ENCODE peak calls at places on chromosomes 13 and 19, in nine cellular contexts. One of them, this sample, is unnamed.

GRCh38 chr13:20006206-20006605 is 47.7 kb downstream of the ZMYM2 start:
- DNase-seq in pancreas: no peak
- DNase-seq in CD4-positive, CD25-positive, alpha-beta regulatory T cell: no peak
- DNase-seq in HAP-1: no peak
- DNase-seq in fibroblast of lung: peak; percentile 89
- DNase-seq in mucosa of descending colon: no peak
- DNase-seq in RWPE2: no peak
- DNase-seq in uterus: no peak
- DNase-seq in endothelial cell of umbilical vein: peak; percentile 28
- DNase-seq in this sample: no peak

GRCh38 chr13:97429681-97430081 is 4.3 kb upstream of the RAP2A start:
- DNase-seq in pancreas: no peak
- DNase-seq in CD4-positive, CD25-positive, alpha-beta regulatory T cell: no peak
- DNase-seq in HAP-1: no peak
- DNase-seq in fibroblast of lung: peak; percentile 83
- DNase-seq in mucosa of descending colon: no peak
- DNase-seq in RWPE2: no peak
- DNase-seq in uterus: no peak
- DNase-seq in endothelial cell of umbilical vein: no peak
- DNase-seq in this sample: no peak

GRCh38 chr13:25276748-25277147 is 10.5 kb downstream of the MTMR6 start:
- DNase-seq in pancreas: no peak
- DNase-seq in CD4-positive, CD25-positive, alpha-beta regulatory T cell: no peak
- DNase-seq in HAP-1: no peak
- DNase-seq in fibroblast of lung: peak; percentile 2
- DNase-seq in mucosa of descending colon: no peak
- DNase-seq in RWPE2: no peak
- DNase-seq in uterus: no peak
- DNase-seq in endothelial cell of umbilical vein: no peak
- DNase-seq in this sample: no peak

GRCh38 chr19:3604987-3605343 is 1.7 kb downstream of the TBXA2R start:
- DNase-seq in pancreas: peak; percentile 10
- DNase-seq in CD4-positive, CD25-positive, alpha-beta regulatory T cell: no peak
- DNase-seq in HAP-1: no peak
- DNase-seq in fibroblast of lung: no peak
- DNase-seq in mucosa of descending colon: no peak
- DNase-seq in RWPE2: no peak
- DNase-seq in uterus: no peak
- DNase-seq in endothelial cell of umbilical vein: no peak
- DNase-seq in this sample: no peak

GRCh38 chr13:41250993-41251392 is 12.4 kb downstream of the MTRF1 start:
- DNase-seq in pancreas: no peak
- DNase-seq in CD4-positive, CD25-positive, alpha-beta regulatory T cell: no peak
- DNase-seq in HAP-1: no peak
- DNase-seq in fibroblast of lung: no peak
- DNase-seq in mucosa of descending colon: no peak
- DNase-seq in RWPE2: no peak
- DNase-seq in uterus: no peak
- DNase-seq in endothelial cell of umbilical vein: no peak
- DNase-seq in this sample: no peak

GRCh38 chr13:112951674-112952371 is 17.2 kb upstream of the MCF2L start:
- DNase-seq in pancreas: no peak
- DNase-seq in CD4-positive, CD25-positive, alpha-beta regulatory T cell: no peak
- DNase-seq in HAP-1: no peak
- DNase-seq in fibroblast of lung: no peak
- DNase-seq in mucosa of descending colon: no peak
- DNase-seq in RWPE2: no peak
- DNase-seq in uterus: no peak
- DNase-seq in endothelial cell of umbilical vein: no peak
- DNase-seq in this sample: no peak

GRCh38 chr19:49490287-49491029 is 3.0 kb downstream of the RPL13A start:
- DNase-seq in pancreas: no peak
- DNase-seq in CD4-positive, CD25-positive, alpha-beta regulatory T cell: no peak
- DNase-seq in HAP-1: no peak
- DNase-seq in fibroblast of lung: no peak
- DNase-seq in mucosa of descending colon: no peak
- DNase-seq in RWPE2: no peak
- DNase-seq in uterus: no peak
- DNase-seq in endothelial cell of umbilical vein: no peak
- DNase-seq in this sample: no peak

GRCh38 chr19:14492756-14493337 is 3.1 kb downstream of the GIPC1 start:
- DNase-seq in pancreas: no peak
- DNase-seq in CD4-positive, CD25-positive, alpha-beta regulatory T cell: no peak
- DNase-seq in HAP-1: no peak
- DNase-seq in fibroblast of lung: no peak
- DNase-seq in mucosa of descending colon: no peak
- DNase-seq in RWPE2: no peak
- DNase-seq in uterus: no peak
- DNase-seq in endothelial cell of umbilical vein: no peak
- DNase-seq in this sample: no peak

GRCh38 chr19:18418725-18419194 is 438 bp upstream of the SSBP4 start:
- DNase-seq in pancreas: no peak
- DNase-seq in CD4-positive, CD25-positive, alpha-beta regulatory T cell: no peak
- DNase-seq in HAP-1: peak; percentile 25
- DNase-seq in fibroblast of lung: no peak
- DNase-seq in mucosa of descending colon: peak; percentile 77
- DNase-seq in RWPE2: peak; percentile 71
- DNase-seq in uterus: peak; percentile 66
- DNase-seq in endothelial cell of umbilical vein: no peak
- DNase-seq in this sample: no peak

GRCh38 chr19:18421371-18421959 is 2.3 kb downstream of the SSBP4 start:
- DNase-seq in pancreas: no peak
- DNase-seq in CD4-positive, CD25-positive, alpha-beta regulatory T cell: no peak
- DNase-seq in HAP-1: no peak
- DNase-seq in fibroblast of lung: no peak
- DNase-seq in mucosa of descending colon: peak; percentile 56
- DNase-seq in RWPE2: no peak
- DNase-seq in uterus: peak; percentile 26
- DNase-seq in endothelial cell of umbilical vein: no peak
- DNase-seq in this sample: no peak

GRCh38 chr19:18419195-18419698 is at the start of gene SSBP4:
- DNase-seq in pancreas: peak; percentile 66
- DNase-seq in CD4-positive, CD25-positive, alpha-beta regulatory T cell: peak; percentile 75
- DNase-seq in HAP-1: peak; percentile 63
- DNase-seq in fibroblast of lung: peak; percentile 78
- DNase-seq in mucosa of descending colon: peak; percentile 82
- DNase-seq in RWPE2: peak; percentile 57
- DNase-seq in uterus: peak; percentile 62
- DNase-seq in endothelial cell of umbilical vein: peak; percentile 76
- DNase-seq in this sample: peak; percentile 54

GRCh38 chr19:18420931-18421330 is 1.7 kb downstream of the SSBP4 start:
- DNase-seq in pancreas: no peak
- DNase-seq in CD4-positive, CD25-positive, alpha-beta regulatory T cell: no peak
- DNase-seq in HAP-1: no peak
- DNase-seq in fibroblast of lung: no peak
- DNase-seq in mucosa of descending colon: peak; percentile 56
- DNase-seq in RWPE2: no peak
- DNase-seq in uterus: peak; percentile 34
- DNase-seq in endothelial cell of umbilical vein: no peak
- DNase-seq in this sample: no peak

DNA sequence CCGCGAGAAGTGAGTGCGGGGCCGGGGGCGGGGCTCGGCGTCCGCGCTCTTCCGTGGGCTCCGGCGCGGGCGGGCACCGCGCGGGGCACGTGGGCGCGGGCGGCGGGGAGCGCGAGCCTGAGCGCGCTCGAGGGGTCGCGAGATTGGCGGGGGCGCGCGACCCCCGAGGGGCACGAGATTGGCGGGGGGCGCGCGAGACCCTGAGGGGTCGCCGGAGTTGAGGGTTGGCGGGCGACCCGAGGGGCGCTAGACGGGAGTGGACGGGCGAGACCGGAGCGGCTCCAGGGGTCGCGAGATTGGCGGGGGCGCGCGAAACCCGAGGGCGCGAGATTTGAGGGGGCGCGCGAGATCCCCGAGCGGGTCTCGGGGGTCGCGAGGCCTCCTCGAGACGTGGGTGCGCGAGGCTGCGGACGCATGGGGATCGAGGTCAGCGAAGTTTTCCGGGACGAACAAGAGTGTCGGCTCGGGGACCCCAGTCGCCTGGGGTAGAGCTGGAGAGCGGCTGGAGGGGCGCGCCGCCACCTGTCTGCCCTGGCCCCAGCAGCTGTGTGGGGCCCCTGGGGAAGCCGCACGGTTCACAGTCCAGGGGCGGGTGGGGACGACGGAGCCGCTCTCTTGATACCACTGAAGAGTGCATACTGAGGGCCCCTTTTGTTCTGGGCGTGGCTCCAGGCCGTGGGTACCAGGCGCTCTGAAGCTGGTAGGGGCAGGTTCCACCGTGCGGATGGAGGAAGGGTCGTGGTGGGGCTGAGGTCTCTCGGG is 682 bp downstream of the SSBP4 start:
- DNase-seq in pancreas: no peak
- DNase-seq in CD4-positive, CD25-positive, alpha-beta regulatory T cell: no peak
- DNase-seq in HAP-1: peak; percentile 11
- DNase-seq in fibroblast of lung: no peak
- DNase-seq in mucosa of descending colon: peak; percentile 82
- DNase-seq in RWPE2: peak; percentile 64
- DNase-seq in uterus: peak; percentile 59
- DNase-seq in endothelial cell of umbilical vein: no peak
- DNase-seq in this sample: no peak
- H3K4me1 ChIP-seq in pancreas: peaks cover 9% of the 10 kb centered on the region
- H3K4me1 ChIP-seq in CD4-positive, CD25-positive, alpha-beta regulatory T cell: peaks cover 94% of the 10 kb centered on the region
- H3K4me1 ChIP-seq in HAP-1: peaks cover 23% of the 10 kb centered on the region
- H3K4me1 ChIP-seq in fibroblast of lung: peaks cover 39% of the 10 kb centered on the region
- H3K4me1 ChIP-seq in mucosa of descending colon: peaks cover 49% of the 10 kb centered on the region
- H3K4me1 ChIP-seq in RWPE2: peaks cover 5% of the 10 kb centered on the region
- H3K4me1 ChIP-seq in uterus: no peaks in the 10 kb centered on the region
- H3K4me1 ChIP-seq in endothelial cell of umbilical vein: peaks cover 40% of the 10 kb centered on the region
- H3K4me1 ChIP-seq in this sample: peaks cover 14% of the 10 kb centered on the region

GRCh38 chr13:90547272-90547790 is 800.2 kb upstream of the MIR17HG start:
- DNase-seq in pancreas: no peak
- DNase-seq in CD4-positive, CD25-positive, alpha-beta regulatory T cell: no peak
- DNase-seq in HAP-1: no peak
- DNase-seq in fibroblast of lung: no peak
- DNase-seq in mucosa of descending colon: no peak
- DNase-seq in RWPE2: no peak
- DNase-seq in uterus: no peak
- DNase-seq in endothelial cell of umbilical vein: no peak
- DNase-seq in this sample: no peak

GRCh38 chr13:90541346-90541745 is 806.1 kb upstream of the MIR17HG start:
- DNase-seq in pancreas: no peak
- DNase-seq in CD4-positive, CD25-positive, alpha-beta regulatory T cell: no peak
- DNase-seq in HAP-1: no peak
- DNase-seq in fibroblast of lung: no peak
- DNase-seq in mucosa of descending colon: no peak
- DNase-seq in RWPE2: no peak
- DNase-seq in uterus: no peak
- DNase-seq in endothelial cell of umbilical vein: no peak
- DNase-seq in this sample: no peak

GRCh38 chr13:90542959-90543358 is 804.5 kb upstream of the MIR17HG start:
- DNase-seq in pancreas: no peak
- DNase-seq in CD4-positive, CD25-positive, alpha-beta regulatory T cell: no peak
- DNase-seq in HAP-1: no peak
- DNase-seq in fibroblast of lung: no peak
- DNase-seq in mucosa of descending colon: no peak
- DNase-seq in RWPE2: no peak
- DNase-seq in uterus: no peak
- DNase-seq in endothelial cell of umbilical vein: no peak
- DNase-seq in this sample: no peak

GRCh38 chr13:90551253-90551652 is 796.2 kb upstream of the MIR17HG start:
- DNase-seq in pancreas: no peak
- DNase-seq in CD4-positive, CD25-positive, alpha-beta regulatory T cell: no peak
- DNase-seq in HAP-1: no peak
- DNase-seq in fibroblast of lung: no peak
- DNase-seq in mucosa of descending colon: no peak
- DNase-seq in RWPE2: no peak
- DNase-seq in uterus: no peak
- DNase-seq in endothelial cell of umbilical vein: no peak
- DNase-seq in this sample: no peak

DNA sequence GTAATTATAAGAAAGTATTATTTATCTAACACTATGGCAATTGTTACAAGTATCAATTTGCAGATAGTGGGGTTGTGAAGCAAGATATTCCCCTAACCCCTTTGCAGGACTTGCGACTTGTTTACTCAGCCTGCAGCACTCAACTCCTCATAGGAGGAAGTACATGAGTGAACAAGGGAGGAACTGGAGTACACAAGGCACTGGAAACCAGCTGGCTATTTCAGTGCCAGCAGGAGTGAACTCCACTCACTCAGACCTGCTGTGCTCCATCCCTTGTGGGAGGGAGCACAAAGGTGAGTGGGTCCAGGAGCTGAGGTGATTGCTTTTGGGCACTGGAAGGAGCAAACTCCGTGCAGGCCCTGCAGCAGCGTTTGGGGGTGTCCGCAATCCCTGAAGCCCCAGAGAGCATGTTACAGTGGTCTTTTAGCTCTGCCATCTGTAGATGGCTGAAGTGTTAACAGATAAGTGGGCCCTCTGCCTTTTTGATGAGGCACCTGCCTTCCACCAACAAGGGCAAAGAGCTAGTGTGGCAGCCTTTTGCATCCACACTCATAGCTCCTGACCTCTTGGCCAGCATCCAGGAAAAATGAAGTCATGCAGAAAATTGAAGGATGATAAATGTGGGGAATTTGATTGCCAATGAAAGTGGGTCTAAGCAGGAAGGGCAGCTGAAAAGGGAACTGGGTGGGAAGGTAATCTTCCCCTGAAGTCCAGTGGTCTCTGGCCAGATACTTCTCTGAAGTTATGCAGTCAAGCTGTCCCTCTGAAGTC is 802.2 kb upstream of the MIR17HG start:
- DNase-seq in pancreas: no peak
- DNase-seq in CD4-positive, CD25-positive, alpha-beta regulatory T cell: no peak
- DNase-seq in HAP-1: no peak
- DNase-seq in fibroblast of lung: no peak
- DNase-seq in mucosa of descending colon: no peak
- DNase-seq in RWPE2: no peak
- DNase-seq in uterus: no peak
- DNase-seq in endothelial cell of umbilical vein: no peak
- DNase-seq in this sample: no peak
- H3K9me3 ChIP-seq in pancreas: no peaks in the 10 kb centered on the region
- H3K9me3 ChIP-seq in CD4-positive, CD25-positive, alpha-beta regulatory T cell: no peaks in the 10 kb centered on the region
- H3K9me3 ChIP-seq in HAP-1: no peaks in the 10 kb centered on the region
- H3K9me3 ChIP-seq in fibroblast of lung: no peaks in the 10 kb centered on the region
- H3K9me3 ChIP-seq in mucosa of descending colon: peaks cover 18% of the 10 kb centered on the region
- H3K9me3 ChIP-seq in RWPE2: peaks cover 8% of the 10 kb centered on the region
- H3K9me3 ChIP-seq in uterus: no peaks in the 10 kb centered on the region
- H3K9me3 ChIP-seq in endothelial cell of umbilical vein: no peaks in the 10 kb centered on the region
- H3K9me3 ChIP-seq in this sample: no peaks in the 10 kb centered on the region

GRCh38 chr13:111216166-111216960 is 101.3 kb downstream of the ARHGEF7 start:
- DNase-seq in pancreas: no peak
- DNase-seq in CD4-positive, CD25-positive, alpha-beta regulatory T cell: peak; percentile 23
- DNase-seq in HAP-1: no peak
- DNase-seq in fibroblast of lung: peak; percentile 55
- DNase-seq in mucosa of descending colon: no peak
- DNase-seq in RWPE2: no peak
- DNase-seq in uterus: no peak
- DNase-seq in endothelial cell of umbilical vein: no peak
- DNase-seq in this sample: no peak
- H3K4me1 ChIP-seq in pancreas: no peaks in the 10 kb centered on the region
- H3K4me1 ChIP-seq in CD4-positive, CD25-positive, alpha-beta regulatory T cell: no peaks in the 10 kb centered on the region
- H3K4me1 ChIP-seq in HAP-1: no peaks in the 10 kb centered on the region
- H3K4me1 ChIP-seq in fibroblast of lung: peaks cover 10% of the 10 kb centered on the region
- H3K4me1 ChIP-seq in mucosa of descending colon: peaks cover 2% of the 10 kb centered on the region
- H3K4me1 ChIP-seq in RWPE2: no peaks in the 10 kb centered on the region
- H3K4me1 ChIP-seq in uterus: no peaks in the 10 kb centered on the region
- H3K4me1 ChIP-seq in endothelial cell of umbilical vein: peaks cover 11% of the 10 kb centered on the region
- H3K4me1 ChIP-seq in this sample: peaks cover 3% of the 10 kb centered on the region

DNA sequence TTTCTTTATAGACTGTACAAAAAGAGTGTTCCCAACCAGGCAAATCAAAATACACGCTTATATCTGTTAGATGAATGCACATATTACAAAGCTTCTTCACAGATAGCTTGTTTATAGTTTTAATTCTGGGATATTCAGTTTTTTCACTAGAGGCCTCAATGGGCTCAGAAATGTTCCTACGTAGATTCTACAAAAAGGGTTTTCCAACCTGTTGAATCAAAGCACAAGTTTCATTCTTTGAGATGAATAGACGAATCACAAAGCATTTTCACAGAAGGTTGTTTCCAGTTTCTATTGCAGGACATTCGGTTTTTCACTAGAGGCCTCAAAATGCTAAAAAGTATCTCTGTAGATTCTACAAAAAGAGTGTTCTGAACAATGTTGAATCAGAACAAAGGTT is 1490.3 kb downstream of the UQCRFS1 start:
- DNase-seq in pancreas: no peak
- DNase-seq in CD4-positive, CD25-positive, alpha-beta regulatory T cell: no peak
- DNase-seq in HAP-1: no peak
- DNase-seq in fibroblast of lung: no peak
- DNase-seq in mucosa of descending colon: no peak
- DNase-seq in RWPE2: no peak
- DNase-seq in uterus: no peak
- DNase-seq in endothelial cell of umbilical vein: no peak
- DNase-seq in this sample: no peak
- H3K9me3 ChIP-seq in pancreas: peaks cover 6% of the 10 kb centered on the region
- H3K9me3 ChIP-seq in CD4-positive, CD25-positive, alpha-beta regulatory T cell: peaks cover 22% of the 10 kb centered on the region
- H3K9me3 ChIP-seq in HAP-1: peaks cover 7% of the 10 kb centered on the region
- H3K9me3 ChIP-seq in fibroblast of lung: no peaks in the 10 kb centered on the region
- H3K9me3 ChIP-seq in mucosa of descending colon: peaks cover 90% of the 10 kb centered on the region
- H3K9me3 ChIP-seq in RWPE2: peaks cover 12% of the 10 kb centered on the region
- H3K9me3 ChIP-seq in uterus: no peaks in the 10 kb centered on the region
- H3K9me3 ChIP-seq in endothelial cell of umbilical vein: peaks cover 1% of the 10 kb centered on the region
- H3K9me3 ChIP-seq in this sample: no peaks in the 10 kb centered on the region